ENCODE peak calls at places on chromosomes 3 and 15, in nine cellular contexts. O is activated T-helper 1 cell treated with anti-CD3 and anti-CD28 coated beads, Interleukin-2, amount 50 U/mL, for 16 hours; H is putamen; A is AG10803; R is stimulated activated CD8-positive, alpha-beta memory T cell treated with anti-CD3 and anti-CD28 coated beads, Interleukin-15, amount 100 ng/mL, for 48 hours; J is CD8-positive, alpha-beta memory T cell; C is NCI-H526; Z is mucosa of gallbladder; G is stimulated activated CD4-positive, alpha-beta T cell treated with anti-CD3 and anti-CD28 coated beads, TNF-alpha, amount 100 ng/mL, for 48 hours. W is an unnamed sample.

GRCh38 chr3:25047058-25047457 is 381.0 kb upstream of the RARB start:
- DNase-seq in H (no peak), G (no peak), Z (peak; percentile 14), J (no peak), R (no peak), C (no peak), O (no peak), A (no peak), W (no peak)

GRCh38 chr3:40557558-40558161 is 32.9 kb downstream of the ZNF621 start:
- DNase-seq in Z (no peak), A (no peak), R (no peak), G (no peak), C (no peak), O (no peak), J (no peak), H (no peak), W (no peak)

GRCh38 chr15:100615801-100616200 is 13.4 kb downstream of the ASB7 start:
- DNase-seq in G (no peak), R (no peak), C (no peak), A (no peak), Z (no peak), J (no peak), H (no peak), O (no peak), W (peak; percentile 25)

GRCh38 chr3:99851955-99852354 is 34.3 kb downstream of the CMSS1 start:
- DNase-seq in G (no peak), C (no peak), H (no peak), Z (no peak), R (no peak), A (no peak), O (no peak), J (no peak), W (no peak)

GRCh38 chr3:187223799-187224198 is 26.5 kb downstream of the RTP1 start:
- DNase-seq in G (no peak), Z (peak; percentile 32), R (no peak), J (no peak), C (no peak), O (no peak), A (no peak), H (no peak), W (no peak)

GRCh38 chr3:145807990-145808389 is 353.0 kb downstream of the PLOD2 start:
- DNase-seq in Z (no peak), C (peak; percentile 16), R (no peak), A (no peak), H (no peak), J (no peak), G (no peak), O (no peak), W (peak; percentile 49)

GRCh38 chr3:87206070-87206469 is 21.0 kb upstream of the CHMP2B start:
- DNase-seq in A (peak; percentile 60), G (no peak), O (no peak), H (no peak), J (no peak), C (no peak), R (no peak), Z (no peak), W (peak; percentile 72)

GRCh38 chr3:127974226-127974625 is 59.2 kb downstream of the KBTBD12 start:
- DNase-seq in Z (no peak), A (no peak), R (no peak), H (no peak), G (no peak), C (no peak), J (no peak), O (no peak), W (no peak)

GRCh38 chr15:83446904-83447708 is at the start of gene SH3GL3:
- DNase-seq in A (peak; percentile 67), R (peak; percentile 60), G (peak; percentile 53), Z (peak; percentile 65), H (peak; percentile 92), O (no peak), C (peak; percentile 94), J (peak; percentile 10), W (peak; percentile 91)

GRCh38 chr3:187292631-187293513 is 1.3 kb upstream of the MASP1 start:
- DNase-seq in R (no peak), C (no peak), G (no peak), O (no peak), H (no peak), A (peak; percentile 51), Z (no peak), J (no peak), W (no peak)

GRCh38 chr3:27590437-27591320 is 106.5 kb upstream of the SLC4A7 start:
- DNase-seq in R (no peak), J (no peak), O (no peak), A (peak; percentile 49), G (no peak), H (peak; percentile 15), C (no peak), Z (no peak), W (peak; percentile 60)

GRCh38 chr3:49461443-49462171 is 8.5 kb upstream of the DAG1 start:
- DNase-seq in H (no peak), O (no peak), A (no peak), R (no peak), C (no peak), Z (no peak), J (no peak), G (no peak), W (peak; percentile 33)

GRCh38 chr3:96071107-96071506 is 743.3 kb upstream of the EPHA6 start:
- DNase-seq in R (no peak), Z (no peak), O (no peak), H (no peak), C (no peak), J (no peak), G (no peak), A (no peak), W (no peak)

GRCh38 chr15:56734013-56734625 is 810 bp upstream of the ZNF280D start:
- DNase-seq in G (no peak), H (no peak), R (no peak), C (peak; percentile 7), J (no peak), Z (no peak), O (no peak), A (no peak), W (no peak)

GRCh38 chr3:104556372-104557078 is 810.2 kb upstream of the ALCAM start:
- DNase-seq in G (no peak), C (no peak), A (peak; percentile 1), R (no peak), H (no peak), O (no peak), Z (no peak), J (no peak), W (peak; percentile 83)

GRCh38 chr3:29080967-29081366 is 199.9 kb upstream of the RBMS3 start:
- DNase-seq in C (no peak), J (no peak), A (no peak), H (no peak), G (no peak), R (no peak), Z (no peak), O (no peak), W (no peak)

GRCh38 chr3:123071146-123071545 is 4.3 kb downstream of the PDIA5 start:
- DNase-seq in J (no peak), C (peak; percentile 51), G (no peak), R (no peak), H (no peak), O (no peak), A (no peak), Z (no peak), W (no peak)

GRCh38 chr3:171225101-171225674 is 198.7 kb upstream of the SLC2A2 start:
- DNase-seq in G (no peak), O (no peak), H (no peak), A (peak; percentile 6), R (no peak), Z (no peak), C (no peak), J (peak; percentile 17), W (no peak)

GRCh38 chr3:31240013-31240412 is 292.7 kb upstream of the STT3B start:
- DNase-seq in R (no peak), O (no peak), A (no peak), G (no peak), H (no peak), C (no peak), Z (no peak), J (no peak), W (no peak)

GRCh38 chr3:65039754-65040210 is 352.0 kb upstream of the ADAMTS9 start:
- DNase-seq in A (no peak), O (no peak), C (no peak), J (no peak), H (no peak), G (no peak), R (no peak), Z (no peak), W (peak; percentile 3)

GRCh38 chr3:49926117-49926728 is 3.4 kb downstream of the MON1A start:
- DNase-seq in Z (no peak), R (no peak), A (no peak), C (no peak), H (no peak), G (no peak), J (no peak), O (no peak), W (no peak)

GRCh38 chr3:134494539-134494938 is 8.7 kb downstream of the CEP63 start:
- DNase-seq in H (no peak), A (no peak), R (no peak), J (no peak), G (no peak), Z (no peak), C (no peak), O (no peak), W (no peak)

GRCh38 chr3:32359766-32360513 is 31.7 kb upstream of the CMTM7 start:
- DNase-seq in R (no peak), H (no peak), Z (no peak), O (no peak), J (no peak), G (no peak), A (no peak), C (no peak), W (no peak)

GRCh38 chr3:186519021-186519658 is 25.0 kb downstream of the CRYGS start:
- DNase-seq in C (peak; percentile 75), A (no peak), Z (no peak), G (peak; percentile 38), J (peak; percentile 78), O (peak; percentile 37), H (no peak), R (no peak), W (no peak)

GRCh38 chr15:82548700-82549099 is 8.4 kb upstream of the RPS17 start:
- DNase-seq in G (no peak), O (no peak), R (peak; percentile 33), H (no peak), J (peak; percentile 25), C (no peak), A (no peak), Z (no peak), W (no peak)

GRCh38 chr3:114624676-114625181 is 330.9 kb downstream of the TIGIT start:
- DNase-seq in O (no peak), J (no peak), R (no peak), G (no peak), H (peak; percentile 93), C (no peak), A (peak; percentile 98), Z (peak; percentile 90), W (peak; percentile 96)

GRCh38 chr3:81799403-81799802 is 38.0 kb upstream of the GBE1 start:
- DNase-seq in A (no peak), O (no peak), C (no peak), H (no peak), Z (no peak), J (no peak), G (no peak), R (no peak), W (peak; percentile 32)

GRCh38 chr3:117355566-117355965 is 646.0 kb downstream of the TUSC7 start:
- DNase-seq in G (no peak), C (peak; percentile 59), Z (peak; percentile 12), J (no peak), O (no peak), R (no peak), H (peak; percentile 26), A (peak; percentile 7), W (peak; percentile 34)

GRCh38 chr3:50575372-50575771 is 6.0 kb downstream of the HEMK1 start:
- DNase-seq in J (no peak), A (no peak), G (no peak), Z (no peak), R (no peak), O (no peak), C (no peak), H (no peak), W (no peak)

GRCh38 chr15:95698230-95698629 is 632.3 kb upstream of the NR2F2 start:
- DNase-seq in Z (no peak), C (no peak), R (no peak), H (no peak), G (no peak), A (no peak), J (no peak), O (no peak), W (no peak)

GRCh38 chr3:53350652-53351051 is 3.3 kb upstream of the DCP1A start:
- DNase-seq in R (no peak), H (no peak), O (no peak), Z (no peak), J (no peak), C (peak; percentile 28), A (no peak), G (no peak), W (peak; percentile 42)